ENCODE peak calls at places on chromosomes 5 and 9, in eight cellular contexts. F is NCI-H1092; G is NAMALWA; K is HS-27A; J is CD4-positive, alpha-beta T cell; V is tibial artery; S is H1; R is Peyer's patch. D is an unnamed sample.

GRCh38 chr5:95392593-95393182 is 1.5 kb downstream of the FAM81B start:
- DNase-seq in F (no peak), V (no peak), J (no peak), K (no peak), R (no peak), S (no peak), G (peak; percentile 12), D (no peak)

GRCh38 chr9:34522091-34522887 is 501 bp downstream of the ENHO start:
- DNase-seq in K (no peak), S (no peak), G (no peak), F (no peak), R (peak; percentile 51), J (no peak), V (no peak), D (no peak)

GRCh38 chr9:38437193-38437823 is 13.1 kb upstream of the IGFBPL1 start:
- DNase-seq in S (no peak), G (no peak), F (no peak), V (no peak), J (no peak), R (no peak), K (no peak), D (no peak)

GRCh38 chr5:141508808-141509611 is 20.1 kb downstream of the PCDHGC5 start:
- DNase-seq in K (peak; percentile 29), J (no peak), F (peak; percentile 28), G (peak; percentile 56), V (peak; percentile 87), R (peak; percentile 55), S (no peak), D (no peak)

GRCh38 chr5:27130587-27130986 is 92.2 kb upstream of the CDH9 start:
- DNase-seq in G (no peak), J (no peak), S (no peak), F (no peak), R (no peak), V (no peak), K (no peak), D (no peak)

GRCh38 chr5:93192107-93192506 is 388.9 kb downstream of the NR2F1-AS1 start:
- DNase-seq in F (no peak), J (no peak), R (no peak), S (no peak), V (no peak), K (peak; percentile 45), G (no peak), D (no peak)

GRCh38 chr5:129099184-129099570 is 4.6 kb downstream of the ISOC1 start:
- DNase-seq in F (no peak), K (no peak), R (no peak), G (peak; percentile 17), J (no peak), V (no peak), S (no peak), D (no peak)

GRCh38 chr5:139985733-139986132 is 57.4 kb downstream of the NRG2 start:
- DNase-seq in J (no peak), K (peak; percentile 26), V (no peak), F (no peak), S (no peak), R (no peak), G (no peak), D (no peak)

GRCh38 chr5:169850407-169850806 is 129.9 kb downstream of the INSYN2B start:
- DNase-seq in G (peak; percentile 21), F (no peak), K (no peak), R (no peak), J (no peak), V (no peak), S (no peak), D (no peak)

GRCh38 chr9:133609311-133610098 is at the start of gene FAM163B:
- DNase-seq in G (no peak), S (peak; percentile 93), V (no peak), K (no peak), F (no peak), J (peak; percentile 53), R (no peak), D (no peak)

GRCh38 chr5:175853573-175854230 is 17.7 kb upstream of the CPLX2 start:
- DNase-seq in K (no peak), S (no peak), V (peak; percentile 29), J (no peak), G (no peak), R (no peak), F (no peak), D (no peak)

GRCh38 chr9:70753311-70753710 is 338.9 kb upstream of the KLF9 start:
- DNase-seq in F (no peak), V (no peak), S (no peak), R (no peak), J (no peak), G (no peak), K (no peak), D (no peak)

GRCh38 chr9:124302921-124303320 is 45.2 kb downstream of the NEK6 start:
- DNase-seq in R (no peak), K (no peak), J (no peak), G (no peak), F (no peak), S (no peak), V (no peak), D (no peak)

GRCh38 chr9:4837768-4838546 is 45.2 kb downstream of the RCL1 start:
- DNase-seq in G (no peak), R (no peak), V (peak; percentile 61), K (peak; percentile 53), F (no peak), S (no peak), J (no peak), D (no peak)

GRCh38 chr5:157998021-157998504 is 139.1 kb upstream of the CLINT1 start:
- DNase-seq in V (no peak), K (no peak), J (no peak), G (no peak), S (no peak), R (no peak), F (no peak), D (no peak)

GRCh38 chr5:41009228-41009627 is 61.9 kb downstream of the MROH2B start:
- DNase-seq in R (no peak), S (no peak), J (no peak), V (no peak), F (no peak), K (peak; percentile 66), G (no peak), D (no peak)

GRCh38 chr9:136588663-136589464 is 43.0 kb upstream of the NOTCH1 start:
- DNase-seq in V (no peak), F (no peak), S (no peak), J (no peak), R (no peak), G (no peak), K (no peak), D (no peak)

GRCh38 chr5:6411141-6411540 is 32.8 kb upstream of the MED10 start:
- DNase-seq in S (no peak), V (no peak), K (no peak), G (no peak), F (no peak), R (no peak), J (no peak), D (no peak)